ENCODE peak calls at places on chromosomes 1 and 21, in four cellular contexts. One of them, this sample, is unnamed. For H3K4me1 and H3K27me3, the result is how much of the 10 kb centered on the place peaks cover.

GRCh38 chr1:23915470-23915869 is 2.3 kb upstream of the CNR2 start:
- DNase-seq in suprapubic skin: no peak
- DNase-seq in colonic mucosa: no peak
- DNase-seq in tibial nerve: no peak
- DNase-seq in this sample: no peak

GRCh38 chr1:180040034-180040433 is 85.4 kb downstream of the CEP350 start:
- DNase-seq in tibial nerve: no peak
- DNase-seq in colonic mucosa: no peak
- DNase-seq in suprapubic skin: no peak
- DNase-seq in this sample: no peak

GRCh38 chr1:166947398-166948043 is 27.8 kb downstream of the ILDR2 start:
- DNase-seq in suprapubic skin: no peak
- DNase-seq in colonic mucosa: no peak
- DNase-seq in tibial nerve: peak
- DNase-seq in this sample: no peak

GRCh38 chr1:218930879-218931278 is 242.8 kb upstream of the LYPLAL1 start:
- DNase-seq in suprapubic skin: no peak
- DNase-seq in colonic mucosa: no peak
- DNase-seq in tibial nerve: no peak
- DNase-seq in this sample: no peak

GRCh38 chr1:26771643-26772321 is 16.0 kb upstream of the PIGV start:
- DNase-seq in tibial nerve: no peak
- DNase-seq in suprapubic skin: no peak
- DNase-seq in colonic mucosa: peak
- DNase-seq in this sample: peak

GRCh38 chr1:153643100-153643499 is 9.2 kb downstream of the CHTOP start:
- DNase-seq in suprapubic skin: peak
- DNase-seq in tibial nerve: no peak
- DNase-seq in colonic mucosa: no peak
- DNase-seq in this sample: no peak

GRCh38 chr1:205631727-205632373 is at the start of gene ELK4:
- DNase-seq in suprapubic skin: peak
- DNase-seq in tibial nerve: peak
- DNase-seq in colonic mucosa: peak
- DNase-seq in this sample: peak

GRCh38 chr1:106748581-106748980 is 307.9 kb upstream of the PRMT6 start:
- DNase-seq in tibial nerve: no peak
- DNase-seq in colonic mucosa: no peak
- DNase-seq in suprapubic skin: no peak
- DNase-seq in this sample: no peak

GRCh38 chr21:26177741-26178452 is 7.3 kb upstream of the APP start:
- DNase-seq in colonic mucosa: no peak
- DNase-seq in suprapubic skin: no peak
- DNase-seq in tibial nerve: no peak
- DNase-seq in this sample: no peak

GRCh38 chr21:14768042-14768441 is 221.9 kb upstream of the SAMSN1 start:
- DNase-seq in colonic mucosa: no peak
- DNase-seq in suprapubic skin: no peak
- DNase-seq in tibial nerve: no peak
- DNase-seq in this sample: no peak

GRCh38 chr1:28074892-28075511 is 13.4 kb downstream of the EYA3 start:
- DNase-seq in tibial nerve: no peak
- DNase-seq in colonic mucosa: no peak
- DNase-seq in suprapubic skin: no peak
- DNase-seq in this sample: no peak

GRCh38 chr1:41791667-41792484 is 126.8 kb downstream of the HIVEP3 start:
- DNase-seq in colonic mucosa: no peak
- DNase-seq in tibial nerve: no peak
- DNase-seq in suprapubic skin: no peak
- DNase-seq in this sample: no peak

GRCh38 chr1:154716012-154716411 is 108.0 kb upstream of the ADAR start:
- DNase-seq in tibial nerve: no peak
- DNase-seq in colonic mucosa: no peak
- DNase-seq in suprapubic skin: no peak
- DNase-seq in this sample: no peak

GRCh38 chr21:29645666-29646553 is 293.9 kb downstream of the GRIK1 start:
- DNase-seq in colonic mucosa: no peak
- DNase-seq in tibial nerve: no peak
- DNase-seq in suprapubic skin: no peak
- DNase-seq in this sample: no peak

GRCh38 chr1:219416598-219417238 is 196.2 kb downstream of the ZC3H11B start:
- DNase-seq in tibial nerve: peak
- DNase-seq in suprapubic skin: no peak
- DNase-seq in colonic mucosa: peak
- DNase-seq in this sample: no peak

GRCh38 chr1:114428083-114428754 is 82.8 kb downstream of the TRIM33 start:
- DNase-seq in suprapubic skin: no peak
- DNase-seq in colonic mucosa: no peak
- DNase-seq in tibial nerve: no peak
- DNase-seq in this sample: no peak

GRCh38 chr1:10640843-10641553 is 155.4 kb downstream of the CASZ1 start:
- DNase-seq in suprapubic skin: no peak
- DNase-seq in tibial nerve: no peak
- DNase-seq in colonic mucosa: no peak
- DNase-seq in this sample: no peak

DNA sequence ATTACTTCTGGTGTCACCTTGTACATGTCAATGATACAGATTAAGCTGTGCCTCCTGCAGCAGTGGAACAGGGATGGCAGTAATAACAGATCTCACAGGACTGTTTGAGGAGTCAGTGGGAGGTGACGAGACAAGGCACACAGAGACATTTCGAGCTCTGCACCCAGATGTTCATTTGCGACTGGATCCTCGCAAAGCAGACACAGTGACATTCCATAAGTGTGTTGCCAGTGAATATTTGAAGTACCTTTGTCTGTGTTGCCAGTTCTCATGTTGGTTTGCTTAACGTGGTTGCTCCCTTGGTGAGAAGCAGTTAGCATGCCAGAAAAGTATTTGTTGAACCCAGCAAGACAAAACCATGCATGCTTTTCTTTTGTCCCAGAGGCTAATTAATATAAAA is 67.0 kb downstream of the NID1 start:
- DNase-seq in suprapubic skin: no peak
- DNase-seq in tibial nerve: no peak
- DNase-seq in colonic mucosa: no peak
- DNase-seq in this sample: no peak
- H3K4me1 ChIP-seq in suprapubic skin: under half
- H3K4me1 ChIP-seq in tibial nerve: under half
- H3K4me1 ChIP-seq in colonic mucosa: under half
- H3K4me1 ChIP-seq in this sample: under half

GRCh38 chr1:236699366-236699765 is 13.1 kb downstream of the ACTN2 start:
- DNase-seq in colonic mucosa: no peak
- DNase-seq in tibial nerve: no peak
- DNase-seq in suprapubic skin: no peak
- DNase-seq in this sample: no peak
- H3K27ac ChIP-seq in colonic mucosa: no peak
- H3K27ac ChIP-seq in tibial nerve: no peak
- H3K27ac ChIP-seq in suprapubic skin: no peak
- H3K27ac ChIP-seq in this sample: no peak

DNA sequence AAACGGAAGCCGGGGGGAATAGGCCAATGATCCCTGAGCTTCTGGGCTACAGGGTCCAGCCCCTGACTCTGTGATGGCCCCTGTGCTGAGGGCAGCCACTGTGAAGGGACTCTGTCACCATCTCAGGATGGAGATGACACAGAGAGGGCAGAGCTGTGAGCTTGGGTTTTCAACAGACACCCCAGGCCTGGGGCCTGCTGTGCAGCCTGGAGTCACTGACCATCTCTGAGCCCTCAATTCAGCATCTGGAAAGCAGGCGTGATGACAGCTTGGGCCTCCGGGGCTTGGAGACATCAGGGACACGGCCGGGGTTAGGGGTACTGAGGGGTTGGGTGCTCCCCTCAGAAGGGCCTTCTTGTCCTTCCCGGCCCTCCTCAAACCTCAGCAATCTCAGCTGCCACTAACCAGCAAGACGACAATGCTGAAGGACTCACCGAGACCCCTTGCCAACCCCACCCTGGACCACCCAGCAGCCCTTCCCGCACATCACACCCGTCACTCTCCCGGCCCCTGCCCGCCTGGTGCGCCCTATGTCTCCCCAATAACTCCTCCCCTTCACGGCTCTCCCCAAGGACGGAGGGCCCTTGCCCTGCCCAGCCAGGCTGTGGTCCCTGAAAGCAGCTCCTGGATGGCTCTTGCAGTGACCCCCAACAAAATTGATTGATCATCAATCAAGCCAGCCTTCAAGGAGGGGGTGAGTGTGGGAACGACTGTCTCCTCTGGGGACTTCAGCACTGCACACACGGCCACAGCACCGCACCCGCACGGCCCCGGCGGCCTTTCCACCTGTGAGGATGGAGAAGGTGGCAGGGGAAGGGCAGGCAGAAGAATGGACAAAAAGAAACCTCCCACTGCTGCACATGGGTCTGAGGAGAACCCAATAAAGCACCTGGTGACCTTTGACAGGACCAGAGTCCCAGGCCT is 4.3 kb downstream of the MEGF6 start:
- DNase-seq in tibial nerve: no peak
- DNase-seq in colonic mucosa: no peak
- DNase-seq in suprapubic skin: no peak
- DNase-seq in this sample: no peak
- H3K27me3 ChIP-seq in tibial nerve: under half
- H3K27me3 ChIP-seq in colonic mucosa: under half
- H3K27me3 ChIP-seq in suprapubic skin: under half
- H3K27me3 ChIP-seq in this sample: under half

DNA sequence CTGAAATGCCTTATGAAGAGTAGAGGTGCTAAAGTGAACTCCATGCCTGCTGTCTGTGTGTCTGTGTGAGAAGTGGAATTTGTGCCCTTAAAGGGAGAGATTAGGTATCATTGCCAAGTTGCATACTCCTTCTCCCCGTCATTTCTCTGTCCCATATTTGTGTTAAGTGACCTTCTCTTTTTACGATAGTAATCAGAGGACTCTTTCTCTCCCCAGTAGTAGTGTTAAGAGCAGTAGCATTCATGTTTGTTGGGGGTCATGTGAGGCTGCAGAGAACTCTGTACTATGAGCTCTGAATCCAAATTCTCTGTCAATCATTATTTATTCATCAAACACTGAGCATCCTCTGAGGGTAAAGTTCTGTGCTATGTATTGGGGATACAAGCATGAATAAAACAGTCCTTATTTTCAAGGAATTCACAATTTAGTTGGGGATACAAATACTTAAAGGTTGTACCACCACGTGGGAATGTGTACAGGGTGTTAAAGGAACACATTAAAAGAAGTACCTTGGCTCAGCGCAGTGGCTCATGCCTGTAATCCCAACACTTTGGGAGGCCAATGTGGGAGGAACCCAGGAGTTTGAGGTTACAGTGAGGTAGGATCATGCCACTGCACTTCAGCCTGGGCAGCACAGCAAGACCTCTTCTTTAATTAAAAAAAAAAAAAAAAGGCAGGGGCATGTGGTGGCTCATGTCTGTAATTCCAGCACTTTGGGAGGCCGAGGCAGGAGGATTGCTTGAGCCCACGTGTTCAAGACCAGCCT is 24.8 kb upstream of the KCNQ4 start:
- DNase-seq in suprapubic skin: no peak
- DNase-seq in tibial nerve: no peak
- DNase-seq in colonic mucosa: no peak
- DNase-seq in this sample: no peak
- H3K4me1 ChIP-seq in suprapubic skin: under half
- H3K4me1 ChIP-seq in tibial nerve: under half
- H3K4me1 ChIP-seq in colonic mucosa: under half
- H3K4me1 ChIP-seq in this sample: under half

DNA sequence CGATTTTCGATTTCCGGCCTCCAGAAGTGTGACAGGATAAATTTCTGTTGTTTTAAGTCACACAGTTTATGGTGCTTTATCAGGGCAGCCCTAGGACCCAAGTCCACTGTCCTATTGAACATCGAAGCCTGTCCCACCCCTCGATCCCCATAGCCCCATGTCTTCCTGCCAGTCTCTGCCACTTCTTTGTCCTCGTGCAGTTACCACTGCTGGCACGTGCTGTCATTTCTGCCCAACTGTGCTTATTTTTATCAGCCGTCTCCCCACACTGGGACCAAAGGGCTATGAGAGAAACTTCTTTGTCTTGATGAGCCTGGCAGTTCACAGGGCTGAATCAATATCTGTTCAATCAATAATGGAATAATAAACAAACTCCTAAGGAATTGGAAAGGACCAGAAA is 146.7 kb downstream of the PSMG1 start:
- DNase-seq in colonic mucosa: no peak
- DNase-seq in tibial nerve: no peak
- DNase-seq in suprapubic skin: no peak
- DNase-seq in this sample: no peak
- H3K27ac ChIP-seq in colonic mucosa: no peak
- H3K27ac ChIP-seq in tibial nerve: no peak
- H3K27ac ChIP-seq in suprapubic skin: no peak
- H3K27ac ChIP-seq in this sample: no peak

DNA sequence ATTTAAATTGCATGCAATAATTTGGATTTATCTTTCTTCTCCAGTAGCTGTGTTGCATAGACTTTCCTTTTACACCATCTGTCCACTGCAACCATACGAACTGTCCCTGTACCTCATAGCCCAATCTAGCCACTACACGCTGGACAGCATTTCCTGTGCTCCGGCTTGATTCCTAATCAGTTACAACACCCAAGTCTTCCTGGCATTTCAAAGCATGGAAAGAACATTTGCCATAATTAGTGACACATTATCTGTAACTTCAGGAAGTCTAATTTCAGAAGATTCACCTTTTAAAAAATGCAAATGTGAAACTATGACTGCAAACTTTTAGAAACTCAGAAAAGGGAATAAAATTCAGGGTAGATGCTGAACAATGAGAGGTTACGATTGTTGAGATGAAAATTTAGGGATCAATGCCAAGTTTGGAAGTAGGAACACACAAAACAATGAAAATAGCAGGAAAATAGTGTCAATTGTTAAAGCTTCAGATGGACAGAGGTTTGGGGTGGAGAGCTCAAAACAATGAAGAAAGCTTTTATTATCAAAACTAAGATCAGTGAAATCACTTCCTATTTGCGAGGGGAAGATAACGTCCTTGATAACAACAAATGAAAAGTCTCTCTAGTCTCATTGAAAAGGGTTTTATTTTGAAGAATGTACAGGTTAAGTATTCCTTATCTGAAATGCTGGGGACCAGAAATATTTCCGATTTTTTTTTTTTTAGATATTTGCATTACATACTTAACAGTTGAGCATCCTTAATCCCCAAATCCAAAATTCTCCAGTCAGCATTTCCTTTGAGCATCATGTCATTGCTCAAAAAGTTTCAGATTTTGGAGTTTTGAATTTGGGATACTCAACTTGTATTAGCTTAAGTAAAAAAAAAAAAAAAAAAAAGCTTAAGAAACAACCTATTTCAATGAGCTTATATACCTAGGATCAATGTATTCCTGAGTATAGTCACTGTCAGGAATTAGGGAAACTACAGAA is 107.3 kb downstream of the FNBP1L start:
- DNase-seq in colonic mucosa: no peak
- DNase-seq in tibial nerve: no peak
- DNase-seq in suprapubic skin: no peak
- DNase-seq in this sample: no peak
- H3K27me3 ChIP-seq in colonic mucosa: under half
- H3K27me3 ChIP-seq in tibial nerve: under half
- H3K27me3 ChIP-seq in suprapubic skin: under half
- H3K27me3 ChIP-seq in this sample: under half